ENCODE peak calls at places on chromosome 1, in eight cellular contexts. L is H1, J is spleen, K is ovary, O is heart left ventricle, A is K562, D is NB4, E is prostate gland. M is an unnamed sample.
A peak's percentile ranks its signal among the peaks of the same experiment; 100 is the strongest.

GRCh38 chr1:170461762-170462384 is 70.1 kb upstream of the GORAB start:
- DNase-seq in L (no peak), J (no peak), K (peak; percentile 21), O (peak; percentile 16), A (no peak), D (no peak), E (no peak), M (no peak)

GRCh38 chr1:186985889-186986491 is 157.2 kb downstream of the PLA2G4A start:
- DNase-seq in L (no peak), J (no peak), K (no peak), O (no peak), A (peak; percentile 30), D (peak; percentile 58), E (peak; percentile 16), M (peak; percentile 73)

GRCh38 chr1:90579212-90579802 is 137.8 kb downstream of the BARHL2 start:
- DNase-seq in L (no peak), J (no peak), K (no peak), O (no peak), A (peak; percentile 61), D (peak; percentile 39), E (no peak), M (peak; percentile 18)

GRCh38 chr1:19704247-19705113 is 39.8 kb downstream of the HTR6 start:
- DNase-seq in L (peak; percentile 69), J (peak; percentile 84), K (peak; percentile 82), O (peak; percentile 64), A (peak; percentile 86), D (peak; percentile 52), E (peak; percentile 71), M (peak; percentile 28)

GRCh38 chr1:37184789-37185188 is 150.5 kb upstream of the GRIK3 start:
- DNase-seq in L (no peak), J (no peak), K (no peak), O (no peak), A (no peak), D (no peak), E (no peak), M (no peak)

GRCh38 chr1:91997607-91998195 is 32.1 kb upstream of the EPHX4 start:
- DNase-seq in L (no peak), J (no peak), K (no peak), O (peak; percentile 7), A (no peak), D (peak; percentile 71), E (peak; percentile 8), M (peak; percentile 63)

GRCh38 chr1:236748471-236748870 is 46.6 kb upstream of the MTR start:
- DNase-seq in L (no peak), J (no peak), K (no peak), O (no peak), A (no peak), D (no peak), E (no peak), M (no peak)

GRCh38 chr1:177849130-177849529 is 120.7 kb downstream of the SEC16B start:
- DNase-seq in L (no peak), J (no peak), K (no peak), O (no peak), A (no peak), D (no peak), E (no peak), M (no peak)

GRCh38 chr1:204763773-204764427 is 78.4 kb upstream of the LRRN2 start:
- DNase-seq in L (peak; percentile 77), J (peak; percentile 91), K (peak; percentile 84), O (peak; percentile 55), A (peak; percentile 89), D (peak; percentile 79), E (peak; percentile 21), M (peak; percentile 79)

GRCh38 chr1:205947024-205947423 is 3.8 kb upstream of the SLC26A9 start:
- DNase-seq in L (no peak), J (no peak), K (no peak), O (no peak), A (no peak), D (no peak), E (peak; percentile 82), M (no peak)

GRCh38 chr1:1059494-1060280 is 14.4 kb downstream of the RNF223 start:
- DNase-seq in L (no peak), J (peak; percentile 96), K (peak; percentile 78), O (peak; percentile 86), A (peak; percentile 94), D (peak; percentile 83), E (peak; percentile 85), M (peak; percentile 82)

GRCh38 chr1:31954607-31955283 is 16.6 kb upstream of the PTP4A2 start:
- DNase-seq in L (no peak), J (peak; percentile 89), K (peak; percentile 89), O (peak; percentile 87), A (peak; percentile 71), D (peak; percentile 78), E (peak; percentile 69), M (peak; percentile 70)

GRCh38 chr1:228733576-228733975 is 1.7 kb upstream of the RHOU start:
- DNase-seq in L (no peak), J (no peak), K (no peak), O (no peak), A (no peak), D (no peak), E (no peak), M (no peak)

GRCh38 chr1:228734881-228735801 is at the start of gene RHOU:
- DNase-seq in L (no peak), J (peak; percentile 93), K (peak; percentile 87), O (peak; percentile 80), A (no peak), D (peak; percentile 79), E (peak; percentile 74), M (peak; percentile 51)

GRCh38 chr1:228736844-228737415 is 1.7 kb downstream of the RHOU start:
- DNase-seq in L (no peak), J (no peak), K (no peak), O (no peak), A (no peak), D (no peak), E (no peak), M (no peak)

GRCh38 chr1:228737613-228738012 is 2.3 kb downstream of the RHOU start:
- DNase-seq in L (no peak), J (no peak), K (no peak), O (no peak), A (no peak), D (no peak), E (no peak), M (no peak)

GRCh38 chr1:228735871-228736586 is 750 bp downstream of the RHOU start:
- DNase-seq in L (no peak), J (peak; percentile 86), K (peak; percentile 69), O (peak; percentile 42), A (no peak), D (peak; percentile 56), E (peak; percentile 49), M (peak; percentile 4)
- TF ChIP-seq POLR2A in L (no peak), J (no peak), K (peak; percentile 24), O (no peak), A (no peak), D (no peak), E (no peak), M (no peak)

GRCh38 chr1:111603979-111604378 is 15.6 kb upstream of the RAP1A start:
- DNase-seq in L (no peak), J (peak; percentile 89), K (no peak), O (no peak), A (no peak), D (peak; percentile 19), E (no peak), M (peak; percentile 69)
- TF ChIP-seq POLR2A in L (no peak), J (no peak), K (no peak), O (no peak), A (no peak), D (no peak), E (no peak), M (no peak)

DNA sequence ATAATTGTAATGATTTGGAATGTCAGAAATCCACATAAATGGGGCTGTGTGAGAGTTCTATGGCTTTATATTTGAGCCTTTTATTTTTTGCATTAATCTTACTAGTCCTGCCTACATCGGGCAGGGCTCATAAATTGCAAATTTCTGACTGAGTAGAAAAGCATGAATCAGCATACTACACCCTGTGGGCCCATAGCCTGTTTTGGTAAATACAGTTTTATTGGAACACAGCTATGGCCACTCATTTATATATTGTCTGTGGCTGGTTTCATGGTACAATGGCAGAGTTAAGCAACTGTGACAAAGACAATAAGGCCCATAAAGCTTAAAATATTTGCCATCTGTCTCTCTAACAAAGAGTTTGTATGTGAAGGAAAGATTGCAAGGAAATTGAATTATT is 16.8 kb downstream of the DENND2D start:
- DNase-seq in L (no peak), J (no peak), K (no peak), O (no peak), A (no peak), D (no peak), E (no peak), M (peak; percentile 40)
- TF ChIP-seq POLR2A in L (no peak), J (no peak), K (no peak), O (no peak), A (no peak), D (no peak), E (no peak), M (no peak)

DNA sequence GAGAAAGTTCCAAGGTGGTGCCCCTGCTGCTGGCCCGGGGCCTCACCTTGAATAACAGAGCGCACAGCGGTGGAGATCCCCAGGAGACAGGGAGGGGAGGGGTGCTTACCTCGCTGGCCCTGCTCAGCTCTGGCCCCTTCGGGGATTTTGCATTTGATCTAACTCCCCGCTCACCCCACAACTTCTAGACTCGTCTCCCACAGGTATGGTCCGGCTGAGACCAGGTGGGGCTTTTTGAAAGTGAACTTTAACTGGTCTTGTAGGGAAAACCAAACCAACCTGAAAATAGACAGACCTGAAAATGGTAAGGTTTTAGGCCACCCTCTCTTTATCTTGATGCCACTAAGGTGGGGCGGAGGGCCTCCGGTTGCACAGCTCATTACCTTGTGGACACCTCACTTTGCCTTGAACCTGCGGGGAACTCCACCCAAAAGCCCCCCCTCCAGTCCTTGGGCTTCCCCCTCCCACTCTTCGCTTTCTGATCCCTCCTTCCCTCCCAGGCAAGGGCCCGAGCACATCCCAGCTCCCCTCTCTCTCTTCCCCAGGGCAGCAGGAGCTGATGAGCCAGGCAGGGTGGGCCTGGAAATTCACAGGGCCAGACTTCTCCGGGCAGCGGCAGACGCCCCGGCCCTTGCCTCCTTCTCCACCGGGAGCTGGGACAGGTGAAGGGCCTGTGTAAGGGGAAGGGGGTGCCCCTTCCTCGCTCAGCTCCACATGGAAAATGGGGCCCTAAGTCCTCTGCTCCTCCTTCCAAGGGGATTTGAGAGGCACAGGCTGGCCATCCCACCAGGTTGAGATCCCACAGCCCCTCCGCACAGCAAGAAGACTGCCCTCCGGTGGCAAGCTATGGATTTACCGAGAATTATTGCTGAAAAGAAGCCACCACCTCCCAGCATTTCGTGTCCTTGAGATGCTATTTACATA is 16.1 kb downstream of the TNFRSF8 start:
- DNase-seq in L (no peak), J (peak; percentile 67), K (peak; percentile 66), O (no peak), A (peak; percentile 76), D (peak; percentile 57), E (no peak), M (peak; percentile 43)
- TF ChIP-seq POLR2A in L (peak; percentile 33), J (no peak), K (no peak), O (no peak), A (no peak), D (no peak), E (no peak), M (no peak)

DNA sequence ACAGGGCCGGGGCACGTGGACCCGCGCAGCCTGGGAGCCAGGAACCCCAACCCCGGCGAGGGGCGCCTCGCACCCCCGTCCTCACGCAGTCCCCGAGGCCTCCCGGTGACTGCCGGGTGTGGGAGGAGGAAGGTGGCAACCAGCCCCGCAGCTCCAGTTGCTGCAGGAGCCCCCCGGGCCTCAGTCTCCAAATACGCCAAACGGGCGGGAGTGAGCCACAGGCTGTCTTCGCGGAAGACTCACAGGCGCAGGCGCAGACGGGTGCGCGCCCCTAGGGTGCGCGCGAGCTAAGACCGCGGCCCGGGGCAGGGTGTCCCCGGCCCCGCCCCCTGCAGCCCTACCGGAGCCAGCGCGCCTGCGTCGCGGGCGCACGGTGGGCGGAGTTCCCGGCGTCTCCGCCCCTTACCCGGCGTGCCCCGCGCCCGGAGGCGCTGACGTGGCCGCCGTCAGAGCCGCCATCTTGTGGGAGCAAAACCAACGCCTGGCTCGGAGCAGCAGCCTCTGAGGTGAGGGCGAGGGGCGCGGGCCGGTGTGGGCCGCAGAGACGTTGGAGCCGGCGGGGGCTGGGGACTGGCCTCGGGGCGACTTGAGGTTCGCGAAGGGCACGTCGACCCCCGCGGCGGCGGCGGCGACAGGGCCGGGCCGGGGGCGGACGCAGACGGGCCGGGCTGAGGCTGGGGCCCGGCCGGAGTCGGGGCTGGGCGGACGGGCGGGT is at the start of gene ARF1:
- DNase-seq in L (peak; percentile 84), J (peak; percentile 98), K (peak; percentile 97), O (peak; percentile 93), A (peak; percentile 98), D (peak; percentile 91), E (peak; percentile 92), M (peak; percentile 99)
- TF ChIP-seq POLR2A in L (peak; percentile 91), J (no peak), K (peak; percentile 96), O (peak; percentile 90), A (peak; percentile 86), D (peak; percentile 91), E (peak; percentile 91), M (peak; percentile 91)

M was measured in erythroblast.